ENCODE peak calls at places on chromosomes 6 and 20, in six cellular contexts. W is heart right ventricle, O is psoas muscle, F is RWPE2, X is adrenal gland, G is neuronal stem cell. E is an unnamed sample.

GRCh38 chr6:2563635-2564034 is 187.1 kb downstream of the MYLK4 start:
- DNase-seq in W (no peak), O (no peak), F (no peak), X (no peak), G (no peak), E (peak; percentile 50)

GRCh38 chr6:138545621-138545980 is 46.3 kb upstream of the NHSL1 start:
- DNase-seq in W (peak; percentile 80), O (peak; percentile 72), F (no peak), X (peak; percentile 29), G (peak; percentile 37), E (peak; percentile 81)

GRCh38 chr6:3281669-3282460 is 23.1 kb downstream of the PSMG4 start:
- DNase-seq in W (peak; percentile 29), O (no peak), F (peak; percentile 83), X (peak; percentile 33), G (no peak), E (no peak)

GRCh38 chr6:67908377-67908776 is 726.7 kb upstream of the ADGRB3 start:
- DNase-seq in W (no peak), O (no peak), F (no peak), X (no peak), G (no peak), E (no peak)

GRCh38 chr6:4931530-4932505 is 72.0 kb downstream of the RPP40 start:
- DNase-seq in W (no peak), O (no peak), F (no peak), X (no peak), G (no peak), E (peak; percentile 34)

GRCh38 chr6:142644866-142645265 is 300.1 kb downstream of the HIVEP2 start:
- DNase-seq in W (no peak), O (no peak), F (no peak), X (no peak), G (no peak), E (no peak)

GRCh38 chr20:58312836-58313235 is 3.3 kb downstream of the RAB22A start:
- DNase-seq in W (no peak), O (no peak), F (no peak), X (no peak), G (no peak), E (no peak)

GRCh38 chr20:57130160-57130772 is 136.2 kb downstream of the BMP7 start:
- DNase-seq in W (no peak), O (no peak), F (no peak), X (no peak), G (no peak), E (no peak)

GRCh38 chr6:83303426-83303825 is 110.3 kb downstream of the RWDD2A start:
- DNase-seq in W (no peak), O (no peak), F (no peak), X (no peak), G (no peak), E (no peak)

GRCh38 chr6:169045486-169045885 is 208.2 kb downstream of the THBS2 start:
- DNase-seq in W (no peak), O (peak; percentile 78), F (no peak), X (no peak), G (no peak), E (no peak)

GRCh38 chr6:162964703-162965140 is 236.9 kb downstream of the PACRG start:
- DNase-seq in W (peak; percentile 51), O (peak; percentile 66), F (peak; percentile 78), X (peak; percentile 26), G (no peak), E (no peak)

GRCh38 chr6:126040826-126041225 is 54.5 kb downstream of the TRMT11 start:
- DNase-seq in W (no peak), O (no peak), F (no peak), X (peak; percentile 38), G (no peak), E (peak; percentile 76)

GRCh38 chr6:44075137-44076015 is 51.9 kb downstream of the MRPL14 start:
- DNase-seq in W (no peak), O (peak; percentile 50), F (no peak), X (no peak), G (no peak), E (no peak)

GRCh38 chr6:14459315-14459714 is 341.7 kb downstream of the CD83 start:
- DNase-seq in W (no peak), O (no peak), F (no peak), X (no peak), G (no peak), E (no peak)

GRCh38 chr6:114216789-114217467 is 125.9 kb downstream of the HS3ST5 start:
- DNase-seq in W (no peak), O (no peak), F (no peak), X (no peak), G (no peak), E (no peak)

GRCh38 chr6:168371185-168371584 is 51.6 kb upstream of the DACT2 start:
- DNase-seq in W (no peak), O (no peak), F (no peak), X (no peak), G (no peak), E (no peak)

GRCh38 chr20:31764641-31765305 is 25.7 kb downstream of the TPX2 start:
- DNase-seq in W (no peak), O (no peak), F (no peak), X (no peak), G (no peak), E (no peak)

GRCh38 chr6:151403919-151404308 is 12.6 kb upstream of the ZBTB2 start:
- DNase-seq in W (no peak), O (no peak), F (no peak), X (no peak), G (no peak), E (no peak)
- H3K36me3 ChIP-seq in W (peaks cover 59% of the 10 kb centered on the region), O (peaks cover 35% of the 10 kb centered on the region), F (peaks cover 77% of the 10 kb centered on the region), X (peaks cover 22% of the 10 kb centered on the region), G (peaks cover 4% of the 10 kb centered on the region), E (peaks cover 4% of the 10 kb centered on the region)

DNA sequence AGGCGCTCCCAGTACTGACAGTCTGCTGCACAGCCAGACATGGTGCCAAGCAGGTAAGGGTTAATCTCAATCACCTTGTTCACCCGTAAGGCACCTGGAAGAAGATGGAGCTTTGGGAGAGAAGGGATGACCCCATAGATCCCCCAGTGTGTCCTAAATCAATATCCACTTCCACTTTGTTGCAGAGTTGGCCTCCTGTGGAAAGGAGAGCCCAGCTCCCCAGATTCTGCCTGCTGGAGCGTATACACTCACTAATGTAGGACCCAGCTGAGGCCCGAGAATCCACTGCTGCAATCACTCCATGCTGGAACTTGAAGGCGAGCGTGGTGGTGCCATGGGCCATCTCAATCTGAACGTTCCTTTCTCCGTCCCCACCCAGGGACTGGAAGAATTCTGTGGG is 1.2 kb downstream of the PSMB8 start:
- DNase-seq in W (no peak), O (no peak), F (no peak), X (no peak), G (no peak), E (no peak)
- H3K4me3 ChIP-seq in W (peak overlapping the region; percentile 71), O (peak overlapping the region; percentile 69), F (no peak overlapping the region), X (no peak overlapping the region), G (no peak overlapping the region), E (no peak overlapping the region)

DNA sequence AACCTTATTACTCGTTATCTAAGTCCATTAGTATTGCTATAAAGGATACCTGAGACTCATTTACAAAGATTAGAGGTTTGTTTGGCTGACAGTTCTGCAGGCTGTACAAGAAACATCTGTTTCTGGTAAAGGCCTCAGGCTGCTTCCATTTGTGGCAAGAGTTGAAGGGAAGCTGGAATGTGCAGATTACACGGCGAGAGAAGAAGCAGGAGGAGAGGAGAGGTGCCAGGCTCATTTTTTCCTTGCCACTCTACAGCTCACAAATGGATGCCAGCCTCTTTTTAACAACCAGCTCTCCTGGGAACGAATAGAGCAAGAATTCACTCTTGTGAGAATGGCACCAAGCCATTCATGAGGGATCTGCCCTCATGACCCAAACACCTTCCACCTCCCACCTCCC is 14.7 kb downstream of the CAP2 start:
- DNase-seq in W (no peak), O (no peak), F (no peak), X (no peak), G (no peak), E (no peak)
- H3K27me3 ChIP-seq in W (no peaks in the 10 kb centered on the region), O (no peaks in the 10 kb centered on the region), F (no peaks in the 10 kb centered on the region), X (no peaks in the 10 kb centered on the region), G (no peaks in the 10 kb centered on the region), E (no peaks in the 10 kb centered on the region)

GRCh38 chr20:34493646-34494045 is 22.6 kb upstream of the DYNLRB1 start:
- DNase-seq in W (no peak), O (no peak), F (no peak), X (no peak), G (no peak), E (no peak)
- H3K36me3 ChIP-seq in W (peaks cover 100% of the 10 kb centered on the region), O (peaks cover 90% of the 10 kb centered on the region), F (peaks cover 98% of the 10 kb centered on the region), X (peaks cover 55% of the 10 kb centered on the region), G (peaks cover 26% of the 10 kb centered on the region), E (peaks cover 35% of the 10 kb centered on the region)

GRCh38 chr20:33697129-33697528 is 10.9 kb upstream of the E2F1 start:
- DNase-seq in W (no peak), O (peak; percentile 71), F (no peak), X (peak; percentile 88), G (no peak), E (no peak)
- H3K4me3 ChIP-seq in W (no peak overlapping the region), O (no peak overlapping the region), F (no peak overlapping the region), X (no peak overlapping the region), G (no peak overlapping the region), E (no peak overlapping the region)

DNA sequence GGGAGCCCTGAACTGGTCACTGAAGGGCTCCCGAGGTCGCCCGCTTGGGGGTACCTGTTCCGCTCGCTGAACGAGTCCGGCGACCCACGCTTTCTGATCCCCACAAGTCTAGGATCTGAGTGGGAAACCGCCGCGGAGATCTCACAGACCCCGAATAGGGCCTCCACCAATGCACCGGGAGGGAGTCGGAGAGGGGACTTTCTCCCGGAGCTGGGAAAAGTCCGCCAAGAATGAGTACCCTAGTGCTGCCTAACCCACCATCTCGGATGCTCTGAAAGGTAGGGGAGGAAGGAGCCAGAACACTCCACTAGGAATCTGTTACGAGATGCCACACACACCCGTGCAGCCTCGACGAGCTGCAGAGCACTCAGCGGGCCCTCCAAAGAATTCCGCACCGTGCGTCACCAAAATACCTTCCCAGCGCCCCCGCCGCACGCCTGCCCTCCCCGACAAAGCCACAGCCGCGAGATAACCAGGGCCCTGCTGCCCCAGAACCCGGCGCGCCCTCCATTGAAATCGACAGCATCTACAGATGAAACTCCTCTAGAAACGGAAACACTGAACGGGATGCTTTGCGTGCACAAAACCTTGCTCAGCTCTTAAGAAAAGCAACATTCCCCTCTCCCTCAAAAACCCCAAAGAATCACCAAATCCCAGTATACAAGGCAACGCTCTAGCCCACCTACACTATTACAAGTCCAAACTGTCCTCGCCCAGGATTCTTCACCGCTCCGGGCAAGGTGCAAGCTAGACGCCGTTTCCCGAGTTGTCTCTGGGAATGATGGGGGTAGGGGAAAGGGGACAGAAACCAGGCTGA is 686 bp downstream of the COL12A1 start:
- DNase-seq in W (peak; percentile 37), O (peak; percentile 65), F (peak; percentile 76), X (no peak), G (peak; percentile 38), E (peak; percentile 38)
- H3K27me3 ChIP-seq in W (peaks cover 71% of the 10 kb centered on the region), O (peaks cover 80% of the 10 kb centered on the region), F (no peaks in the 10 kb centered on the region), X (peaks cover 47% of the 10 kb centered on the region), G (peaks cover 71% of the 10 kb centered on the region), E (peaks cover 93% of the 10 kb centered on the region)

GRCh38 chr6:109446072-109446471 is 5.5 kb downstream of the SMPD2 start:
- DNase-seq in W (no peak), O (no peak), F (no peak), X (no peak), G (no peak), E (no peak)
- H3K36me3 ChIP-seq in W (peaks cover 67% of the 10 kb centered on the region), O (peaks cover 29% of the 10 kb centered on the region), F (peaks cover 22% of the 10 kb centered on the region), X (peaks cover 10% of the 10 kb centered on the region), G (peaks cover 45% of the 10 kb centered on the region), E (no peaks in the 10 kb centered on the region)